ENCODE peak calls at places on chromosomes 3 and 15, in four cellular contexts. One of them, this sample, is unnamed.

GRCh38 chr3:44416031-44417030 is 61.1 kb downstream of the ZNF445 start:
- DNase-seq in BJ: no peak
- DNase-seq in cardiac fibroblast: no peak
- DNase-seq in H7: no peak
- DNase-seq in this sample: no peak

GRCh38 chr3:189368384-189368783 is 196.6 kb downstream of the TPRG1 start:
- DNase-seq in BJ: no peak
- DNase-seq in cardiac fibroblast: no peak
- DNase-seq in H7: no peak
- DNase-seq in this sample: no peak

GRCh38 chr3:150469931-150470740 is 62.0 kb downstream of the TSC22D2 start:
- DNase-seq in BJ: no peak
- DNase-seq in cardiac fibroblast: peak
- DNase-seq in H7: no peak
- DNase-seq in this sample: no peak

GRCh38 chr3:191135175-191135574 is 63.9 kb upstream of the OSTN start:
- DNase-seq in BJ: no peak
- DNase-seq in cardiac fibroblast: no peak
- DNase-seq in H7: no peak
- DNase-seq in this sample: no peak

GRCh38 chr15:60583194-60583593 is 104.3 kb upstream of the ICE2 start:
- DNase-seq in BJ: no peak
- DNase-seq in cardiac fibroblast: no peak
- DNase-seq in H7: no peak
- DNase-seq in this sample: no peak

GRCh38 chr3:73766599-73767378 is 142.0 kb upstream of the PDZRN3 start:
- DNase-seq in BJ: peak
- DNase-seq in cardiac fibroblast: peak
- DNase-seq in H7: no peak
- DNase-seq in this sample: peak

GRCh38 chr15:56765252-56765651 is 31.9 kb upstream of the ZNF280D start:
- DNase-seq in BJ: no peak
- DNase-seq in cardiac fibroblast: peak
- DNase-seq in H7: no peak
- DNase-seq in this sample: peak

GRCh38 chr3:69865920-69866679 is 126.8 kb downstream of the MITF start:
- DNase-seq in BJ: no peak
- DNase-seq in cardiac fibroblast: no peak
- DNase-seq in H7: no peak
- DNase-seq in this sample: no peak

GRCh38 chr3:58646503-58646902 is 20.1 kb downstream of the FAM3D start:
- DNase-seq in BJ: no peak
- DNase-seq in cardiac fibroblast: no peak
- DNase-seq in H7: no peak
- DNase-seq in this sample: no peak

GRCh38 chr3:61090770-61091169 is 160.5 kb downstream of the FHIT start:
- DNase-seq in BJ: no peak
- DNase-seq in cardiac fibroblast: no peak
- DNase-seq in H7: no peak
- DNase-seq in this sample: no peak

GRCh38 chr15:63985221-63986184 is 60.8 kb downstream of the DAPK2 start:
- DNase-seq in BJ: no peak
- DNase-seq in cardiac fibroblast: no peak
- DNase-seq in H7: no peak
- DNase-seq in this sample: no peak

GRCh38 chr3:163914567-163914966 is 1163.7 kb downstream of the SI start:
- DNase-seq in BJ: no peak
- DNase-seq in cardiac fibroblast: no peak
- DNase-seq in H7: no peak
- DNase-seq in this sample: no peak

GRCh38 chr15:101159936-101160770 is 91.7 kb downstream of the CHSY1 start:
- DNase-seq in BJ: no peak
- DNase-seq in cardiac fibroblast: no peak
- DNase-seq in H7: no peak
- DNase-seq in this sample: no peak

GRCh38 chr3:163058190-163058854 is 1561.7 kb downstream of the OTOL1 start:
- DNase-seq in BJ: no peak
- DNase-seq in cardiac fibroblast: peak
- DNase-seq in H7: no peak
- DNase-seq in this sample: no peak

GRCh38 chr3:71358243-71358642 is 225.3 kb downstream of the FOXP1 start:
- DNase-seq in BJ: no peak
- DNase-seq in cardiac fibroblast: no peak
- DNase-seq in H7: no peak
- DNase-seq in this sample: no peak

GRCh38 chr3:38317186-38317759 is 29.3 kb upstream of the XYLB start:
- DNase-seq in BJ: no peak
- DNase-seq in cardiac fibroblast: peak
- DNase-seq in H7: no peak
- DNase-seq in this sample: no peak

GRCh38 chr15:80466543-80466942 is 62.4 kb downstream of the ARNT2 start:
- DNase-seq in BJ: no peak
- DNase-seq in cardiac fibroblast: no peak
- DNase-seq in H7: no peak
- DNase-seq in this sample: no peak

GRCh38 chr3:51943451-51944391 is 1.6 kb downstream of the PARP3 start:
- DNase-seq in BJ: no peak
- DNase-seq in cardiac fibroblast: no peak
- DNase-seq in H7: no peak
- DNase-seq in this sample: no peak

GRCh38 chr3:61464785-61465184 is 96.6 kb upstream of the PTPRG start:
- DNase-seq in BJ: no peak
- DNase-seq in cardiac fibroblast: no peak
- DNase-seq in H7: no peak
- DNase-seq in this sample: no peak

GRCh38 chr3:13012228-13012691 is 61.0 kb downstream of the IQSEC1 start:
- DNase-seq in BJ: no peak
- DNase-seq in cardiac fibroblast: peak
- DNase-seq in H7: no peak
- DNase-seq in this sample: no peak

GRCh38 chr3:56884387-56884786 is 82.6 kb upstream of the ARHGEF3 start:
- DNase-seq in BJ: no peak
- DNase-seq in cardiac fibroblast: peak
- DNase-seq in H7: no peak
- DNase-seq in this sample: no peak

GRCh38 chr3:186212611-186213010 is 103.7 kb upstream of the ETV5 start:
- DNase-seq in BJ: no peak
- DNase-seq in cardiac fibroblast: no peak
- DNase-seq in H7: no peak
- DNase-seq in this sample: no peak

GRCh38 chr15:48559270-48559669 is 86.2 kb downstream of the FBN1 start:
- DNase-seq in BJ: no peak
- DNase-seq in cardiac fibroblast: peak
- DNase-seq in H7: no peak
- DNase-seq in this sample: peak

GRCh38 chr3:156535162-156535627 is 19.7 kb downstream of the SSR3 start:
- DNase-seq in BJ: peak
- DNase-seq in cardiac fibroblast: peak
- DNase-seq in H7: no peak
- DNase-seq in this sample: peak

GRCh38 chr15:85031944-85032587 is 50.4 kb downstream of the PDE8A start:
- DNase-seq in BJ: no peak
- DNase-seq in cardiac fibroblast: no peak
- DNase-seq in H7: no peak
- DNase-seq in this sample: no peak

GRCh38 chr3:96012941-96013340 is 801.5 kb upstream of the EPHA6 start:
- DNase-seq in BJ: no peak
- DNase-seq in cardiac fibroblast: peak
- DNase-seq in H7: no peak
- DNase-seq in this sample: no peak

GRCh38 chr15:39312984-39313383 is 267.9 kb upstream of the THBS1 start:
- DNase-seq in BJ: no peak
- DNase-seq in cardiac fibroblast: peak
- DNase-seq in H7: peak
- DNase-seq in this sample: no peak

GRCh38 chr3:112530573-112530972 is 31.2 kb downstream of the ATG3 start:
- DNase-seq in BJ: no peak
- DNase-seq in cardiac fibroblast: no peak
- DNase-seq in H7: no peak
- DNase-seq in this sample: no peak

GRCh38 chr15:76905013-76905839 is at the start of gene SCAPER:
- DNase-seq in BJ: peak
- DNase-seq in cardiac fibroblast: peak
- DNase-seq in H7: peak
- DNase-seq in this sample: peak

GRCh38 chr3:138681463-138682215 is 73.1 kb downstream of the FAIM start:
- DNase-seq in BJ: no peak
- DNase-seq in cardiac fibroblast: no peak
- DNase-seq in H7: no peak
- DNase-seq in this sample: no peak

GRCh38 chr3:11944052-11944673 is 60.0 kb upstream of the SYN2 start:
- DNase-seq in BJ: no peak
- DNase-seq in cardiac fibroblast: peak
- DNase-seq in H7: peak
- DNase-seq in this sample: peak

GRCh38 chr3:134795776-134796312 is 784 bp downstream of the EPHB1 start:
- DNase-seq in BJ: no peak
- DNase-seq in cardiac fibroblast: peak
- DNase-seq in H7: peak
- DNase-seq in this sample: no peak

GRCh38 chr3:159789742-159790635 is 198.6 kb upstream of the IL12A start:
- DNase-seq in BJ: no peak
- DNase-seq in cardiac fibroblast: no peak
- DNase-seq in H7: no peak
- DNase-seq in this sample: no peak

GRCh38 chr3:42476225-42477160 is 25.9 kb upstream of the VIPR1 start:
- DNase-seq in BJ: no peak
- DNase-seq in cardiac fibroblast: no peak
- DNase-seq in H7: no peak
- DNase-seq in this sample: no peak

GRCh38 chr3:46693897-46694235 is 387 bp upstream of the ALS2CL start:
- DNase-seq in BJ: no peak
- DNase-seq in cardiac fibroblast: no peak
- DNase-seq in H7: no peak
- DNase-seq in this sample: no peak
- H3K4me3 ChIP-seq in BJ: peak
- H3K4me3 ChIP-seq in cardiac fibroblast: peak
- H3K4me3 ChIP-seq in H7: peak
- H3K4me3 ChIP-seq in this sample: peak

GRCh38 chr15:98146031-98146430 is 185.5 kb downstream of the ARRDC4 start:
- DNase-seq in BJ: no peak
- DNase-seq in cardiac fibroblast: no peak
- DNase-seq in H7: no peak
- DNase-seq in this sample: no peak
- H3K4me3 ChIP-seq in BJ: no peak
- H3K4me3 ChIP-seq in cardiac fibroblast: no peak
- H3K4me3 ChIP-seq in H7: no peak
- H3K4me3 ChIP-seq in this sample: no peak

GRCh38 chr3:129122697-129123055 is 1.1 kb upstream of the RAB43 start:
- DNase-seq in BJ: no peak
- DNase-seq in cardiac fibroblast: no peak
- DNase-seq in H7: no peak
- DNase-seq in this sample: no peak
- H3K4me3 ChIP-seq in BJ: no peak
- H3K4me3 ChIP-seq in cardiac fibroblast: no peak
- H3K4me3 ChIP-seq in H7: peak
- H3K4me3 ChIP-seq in this sample: no peak

GRCh38 chr15:96416218-96416933 is 85.9 kb downstream of the NR2F2 start:
- DNase-seq in BJ: no peak
- DNase-seq in cardiac fibroblast: no peak
- DNase-seq in H7: peak
- DNase-seq in this sample: no peak
- H3K4me3 ChIP-seq in BJ: no peak
- H3K4me3 ChIP-seq in cardiac fibroblast: no peak
- H3K4me3 ChIP-seq in H7: peak
- H3K4me3 ChIP-seq in this sample: peak

GRCh38 chr15:40904552-40905201 is 10.4 kb downstream of the VPS18 start:
- DNase-seq in BJ: no peak
- DNase-seq in cardiac fibroblast: no peak
- DNase-seq in H7: peak
- DNase-seq in this sample: no peak

GRCh38 chr15:40902605-40903561 is 8.6 kb downstream of the VPS18 start:
- DNase-seq in BJ: no peak
- DNase-seq in cardiac fibroblast: peak
- DNase-seq in H7: peak
- DNase-seq in this sample: no peak

GRCh38 chr15:40906947-40907802 is 12.9 kb downstream of the VPS18 start:
- DNase-seq in BJ: no peak
- DNase-seq in cardiac fibroblast: no peak
- DNase-seq in H7: peak
- DNase-seq in this sample: no peak

GRCh38 chr15:40908095-40908494 is 13.8 kb downstream of the VPS18 start:
- DNase-seq in BJ: no peak
- DNase-seq in cardiac fibroblast: no peak
- DNase-seq in H7: no peak
- DNase-seq in this sample: no peak

GRCh38 chr15:40906101-40906946 is 12.1 kb downstream of the VPS18 start:
- DNase-seq in BJ: peak
- DNase-seq in cardiac fibroblast: peak
- DNase-seq in H7: peak
- DNase-seq in this sample: peak
- H3K4me3 ChIP-seq in BJ: peak
- H3K4me3 ChIP-seq in cardiac fibroblast: peak
- H3K4me3 ChIP-seq in H7: peak
- H3K4me3 ChIP-seq in this sample: peak

DNA sequence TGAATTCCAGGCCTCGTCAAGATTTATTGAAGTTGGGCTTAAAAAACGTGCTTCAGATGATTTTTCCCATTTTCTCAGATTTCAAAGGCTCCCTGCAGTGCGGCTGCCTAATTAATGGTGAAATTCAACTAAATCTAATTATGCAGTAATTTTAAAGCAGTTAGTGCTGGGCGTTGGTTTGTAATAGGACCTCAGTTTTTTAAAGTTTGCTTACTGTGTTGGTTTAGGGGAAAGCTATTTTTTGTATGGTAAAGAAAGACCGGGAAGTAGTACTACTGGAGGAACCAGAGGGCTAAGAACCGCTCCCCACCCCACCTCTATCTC is 11.6 kb downstream of the NR2F2 start:
- DNase-seq in BJ: no peak
- DNase-seq in cardiac fibroblast: no peak
- DNase-seq in H7: no peak
- DNase-seq in this sample: no peak
- H3K4me3 ChIP-seq in BJ: no peak
- H3K4me3 ChIP-seq in cardiac fibroblast: peak
- H3K4me3 ChIP-seq in H7: no peak
- H3K4me3 ChIP-seq in this sample: peak

DNA sequence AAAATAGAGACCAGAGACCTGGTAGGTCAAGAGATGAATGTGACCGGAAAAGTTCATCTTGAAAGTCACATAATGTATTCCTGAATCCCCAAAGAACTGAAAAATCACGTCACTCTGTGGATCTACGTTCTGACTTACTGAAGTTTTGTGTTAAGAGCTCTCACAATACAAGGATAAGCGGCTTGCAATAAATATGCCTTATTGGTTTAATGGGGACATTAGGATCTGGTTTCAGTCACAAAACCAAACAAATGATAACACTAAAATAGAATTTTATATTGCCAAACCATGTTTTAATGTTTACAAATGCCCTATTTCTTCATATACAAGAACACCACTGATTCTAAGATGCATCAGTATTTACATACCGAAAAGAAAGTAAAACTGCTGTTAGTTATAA is 164.2 kb downstream of the FMN1 start:
- DNase-seq in BJ: no peak
- DNase-seq in cardiac fibroblast: no peak
- DNase-seq in H7: no peak
- DNase-seq in this sample: no peak
- H3K4me3 ChIP-seq in BJ: no peak
- H3K4me3 ChIP-seq in cardiac fibroblast: no peak
- H3K4me3 ChIP-seq in H7: no peak
- H3K4me3 ChIP-seq in this sample: no peak

GRCh38 chr15:92184679-92185230 is 208.9 kb upstream of the ST8SIA2 start:
- DNase-seq in BJ: no peak
- DNase-seq in cardiac fibroblast: no peak
- DNase-seq in H7: no peak
- DNase-seq in this sample: no peak
- H3K4me3 ChIP-seq in BJ: no peak
- H3K4me3 ChIP-seq in cardiac fibroblast: no peak
- H3K4me3 ChIP-seq in H7: no peak
- H3K4me3 ChIP-seq in this sample: no peak

This sample was measured in skeletal muscle cell.